ENCODE peak calls at places on chromosomes 4 and X, in eight cellular contexts. H, O, V, L, U, W, R and J are unnamed samples.

GRCh38 chr4:174340714-174341113 is 57.0 kb downstream of the CEP44 start:
- DNase-seq in L (no peak), U (no peak), O (no peak), H (no peak), W (peak), V (no peak), R (no peak), J (no peak)

GRCh38 chr4:150119492-150119891 is 41.2 kb downstream of the DCLK2 start:
- DNase-seq in L (peak), W (peak), O (peak), R (no peak), V (no peak), H (peak), U (no peak), J (no peak)

GRCh38 chr4:7680106-7680505 is 245.4 kb upstream of the PSAPL1 start:
- DNase-seq in W (no peak), U (no peak), L (no peak), R (no peak), V (no peak), H (no peak), O (no peak), J (peak)

GRCh38 chr4:23333556-23333945 is 556.3 kb downstream of the PPARGC1A start:
- DNase-seq in U (no peak), W (no peak), O (peak), R (no peak), V (no peak), L (peak), H (peak), J (no peak)

GRCh38 chrX:666762-667161 is 36.2 kb downstream of the SHOX start:
- DNase-seq in O (no peak), H (no peak), W (peak), V (no peak), R (no peak), U (no peak), L (no peak), J (no peak)

GRCh38 chrX:141642979-141643378 is 53.5 kb downstream of the SPANXA2 start:
- DNase-seq in R (no peak), O (peak), V (no peak), W (peak), U (no peak), H (peak), L (peak), J (no peak)

GRCh38 chr4:55485821-55486220 is 60.9 kb downstream of the CLOCK start:
- DNase-seq in H (peak), L (no peak), O (no peak), U (no peak), W (no peak), V (no peak), R (no peak), J (no peak)

GRCh38 chr4:83644677-83645639 is 109.0 kb downstream of the GPAT3 start:
- DNase-seq in R (no peak), W (peak), U (no peak), H (peak), L (peak), V (no peak), O (peak), J (no peak)

GRCh38 chr4:185742766-185743165 is 69.2 kb downstream of the SORBS2 start:
- DNase-seq in H (no peak), V (peak), O (no peak), W (no peak), R (no peak), L (peak), U (no peak), J (no peak)

GRCh38 chrX:136754641-136755040 is 26.1 kb downstream of the ARHGEF6 start:
- DNase-seq in R (no peak), L (no peak), W (peak), O (peak), U (peak), H (no peak), V (no peak), J (no peak)

GRCh38 chr4:24651266-24651665 is 66.9 kb upstream of the DHX15 start:
- DNase-seq in O (no peak), R (no peak), H (no peak), W (no peak), V (no peak), L (no peak), U (no peak), J (no peak)
- TF ChIP-seq CTCF in O (no peak), R (no peak), H (no peak), W (no peak), V (no peak), L (no peak), U (no peak), J (no peak)

DNA sequence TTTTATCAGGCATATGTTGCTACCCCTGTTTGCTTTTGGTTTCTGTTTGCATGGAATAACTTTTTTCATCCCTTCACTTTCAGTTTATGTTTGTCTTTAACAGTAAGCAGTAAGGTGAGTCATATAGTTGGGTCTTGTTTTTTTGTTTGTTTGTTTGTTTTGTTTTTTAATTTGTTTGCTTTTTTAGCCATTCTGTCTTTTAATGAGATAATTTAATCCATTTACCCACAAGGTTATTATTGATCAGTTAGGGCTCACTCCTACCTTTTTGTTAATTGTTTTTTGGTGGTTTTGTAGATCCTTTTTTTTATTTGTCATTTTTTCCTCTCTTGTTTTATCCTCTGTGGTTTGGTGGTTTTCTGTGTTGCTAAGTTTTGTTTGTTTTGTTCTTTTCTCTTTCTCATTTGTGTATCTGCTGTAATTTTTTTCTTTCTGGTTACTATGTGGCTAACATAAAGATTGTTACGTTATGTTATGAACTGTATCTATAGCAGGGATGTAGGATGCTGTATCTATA is 379.5 kb upstream of the MAD2L1 start:
- DNase-seq in R (no peak), O (no peak), W (no peak), L (no peak), H (no peak), U (no peak), V (no peak), J (no peak)
- H3K4me3 ChIP-seq in R (no peak), O (no peak), W (no peak), L (no peak), H (no peak), U (no peak), V (no peak), J (no peak)

GRCh38 chr4:164933244-164933643 is 44.2 kb downstream of the TRIM61 start:
- DNase-seq in R (no peak), U (no peak), L (no peak), H (no peak), O (no peak), W (no peak), V (no peak), J (no peak)

GRCh38 chr4:164931551-164932324 is 45.7 kb downstream of the TRIM61 start:
- DNase-seq in L (no peak), U (no peak), H (no peak), R (no peak), W (peak), O (no peak), V (no peak), J (no peak)

GRCh38 chr4:164930647-164931046 is 46.8 kb downstream of the TRIM61 start:
- DNase-seq in U (no peak), W (no peak), L (no peak), O (no peak), H (no peak), R (no peak), V (no peak), J (no peak)

GRCh38 chr4:164937576-164938270 is 39.7 kb downstream of the TRIM61 start:
- DNase-seq in R (no peak), V (no peak), H (peak), O (peak), L (peak), W (peak), U (no peak), J (no peak)

DNA sequence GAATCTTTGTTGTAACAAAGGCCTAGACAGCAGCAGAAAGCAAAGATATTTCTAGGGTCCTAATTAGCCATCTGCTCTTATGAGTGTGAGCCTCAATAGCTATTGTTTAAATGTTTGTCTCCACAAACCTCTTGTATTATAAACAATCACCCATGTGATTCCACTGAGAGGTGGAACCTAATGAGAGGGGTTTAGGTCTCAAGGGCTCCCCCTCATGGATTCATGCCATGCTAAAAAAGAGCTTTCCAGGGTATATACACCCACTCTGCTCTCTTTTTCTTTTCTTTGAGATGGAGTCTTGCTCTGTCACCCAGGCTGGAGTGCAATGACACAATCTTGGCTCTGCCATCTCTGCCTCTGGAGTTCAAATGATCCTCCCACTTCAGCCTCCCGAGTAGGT is 42.1 kb downstream of the TRIM61 start:
- DNase-seq in U (no peak), V (no peak), W (no peak), L (no peak), O (no peak), H (no peak), R (no peak), J (no peak)
- TF ChIP-seq CTCF in U (no peak), V (no peak), W (no peak), L (no peak), O (no peak), H (no peak), R (no peak), J (no peak)

GRCh38 chr4:153676984-153677383 is 7.1 kb upstream of the TLR2 start:
- DNase-seq in O (peak), V (no peak), U (no peak), R (no peak), H (peak), L (peak), W (peak), J (no peak)

GRCh38 chr4:153683763-153684181 is 308 bp upstream of the TLR2 start:
- DNase-seq in U (no peak), V (no peak), O (no peak), H (no peak), L (no peak), R (no peak), W (no peak), J (no peak)

GRCh38 chr4:153684182-153685073 is at the start of gene TLR2:
- DNase-seq in U (peak), V (peak), L (no peak), O (peak), H (no peak), W (no peak), R (peak), J (peak)

GRCh38 chr4:153676491-153676890 is 7.6 kb upstream of the TLR2 start:
- DNase-seq in W (no peak), H (no peak), V (no peak), U (no peak), O (no peak), L (peak), R (no peak), J (no peak)

DNA sequence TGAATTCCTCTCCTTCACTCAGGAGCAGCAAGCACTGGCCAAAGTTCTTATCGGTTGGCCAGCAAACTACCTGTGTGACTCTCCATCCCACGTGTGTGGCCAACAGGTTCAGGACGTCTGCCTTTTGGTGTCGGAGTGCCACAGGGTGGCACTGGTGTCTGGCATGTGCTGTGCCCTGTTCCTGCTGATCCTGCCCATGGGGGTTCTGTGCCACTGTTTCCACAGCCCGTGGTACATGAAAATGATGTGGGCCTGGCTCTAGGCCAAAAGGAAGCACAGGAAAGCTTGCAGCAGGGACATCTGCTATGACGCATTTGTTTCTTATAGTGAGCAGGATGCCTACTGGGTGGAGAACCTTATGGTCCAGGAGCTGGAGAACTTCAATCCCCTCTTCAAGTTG is 4.6 kb upstream of the TLR2 start:
- DNase-seq in L (no peak), W (no peak), U (no peak), O (no peak), H (no peak), V (peak), R (no peak), J (no peak)
- H3K4me3 ChIP-seq in L (no peak), W (no peak), U (no peak), O (no peak), H (no peak), V (no peak), R (no peak), J (no peak)